ENCODE peak calls at places on chromosome 4, in ten cellular contexts. I is fibroblast of gingiva, H is astrocyte, M is tibial artery, G is anterior cingulate cortex, X is neural progenitor cell, K is RPMI8226, E is GM13976, N is mesenchymal stem cell, B is AG20443. F is an unnamed sample.

GRCh38 chr4:120749445-120750151 is 172.9 kb downstream of the PRDM5 start:
- DNase-seq in N (no peak), B (no peak), E (no peak), G (no peak), K (peak), H (no peak), X (no peak), I (no peak), M (no peak), F (peak)

GRCh38 chr4:123133397-123134050 is 211.1 kb upstream of the NUDT6 start:
- DNase-seq in K (no peak), X (no peak), M (no peak), N (no peak), G (no peak), E (no peak), I (no peak), H (no peak), B (no peak), F (no peak)

GRCh38 chr4:155304375-155304774 is 72.4 kb downstream of the MAP9 start:
- DNase-seq in E (no peak), I (no peak), G (no peak), M (no peak), K (no peak), X (no peak), H (no peak), N (no peak), B (no peak), F (no peak)

GRCh38 chr4:183636923-183637322 is 22.1 kb downstream of the RWDD4 start:
- DNase-seq in I (peak), E (no peak), X (no peak), G (no peak), H (peak), M (no peak), B (no peak), N (no peak), K (no peak), F (no peak)

GRCh38 chr4:41668024-41668423 is 80.5 kb downstream of the PHOX2B start:
- DNase-seq in E (no peak), M (no peak), N (no peak), B (no peak), H (no peak), X (no peak), K (no peak), I (no peak), G (no peak), F (no peak)

GRCh38 chr4:87843936-87844335 is 11.2 kb downstream of the MEPE start:
- DNase-seq in M (peak), G (no peak), X (no peak), H (peak), I (peak), K (peak), N (peak), E (no peak), B (peak), F (no peak)

GRCh38 chr4:102614801-102615200 is 113.6 kb downstream of the NFKB1 start:
- DNase-seq in H (no peak), G (no peak), I (no peak), B (no peak), K (no peak), N (no peak), M (no peak), E (no peak), X (no peak), F (no peak)

GRCh38 chr4:106746451-106746850 is 289.7 kb downstream of the DKK2 start:
- DNase-seq in B (peak), X (no peak), M (no peak), K (no peak), H (peak), I (peak), E (no peak), G (no peak), N (peak), F (no peak)

F was measured in GM12878.